ENCODE peak calls at places on chromosome 22, in nine cellular contexts. N is choroid plexus epithelial cell, J is stomach, V is AG09319, W is left ventricle myocardium inferior, D is heart left ventricle, U is psoas muscle, E is gastrocnemius medialis, X is thoracic aorta. A is an unnamed sample.

GRCh38 chr22:38203090-38203810 is 1.5 kb downstream of the MAFF start:
- DNase-seq in N (peak; percentile 60), J (peak; percentile 85), V (no peak), W (no peak), D (peak; percentile 54), U (no peak), E (peak; percentile 47), X (no peak), A (no peak)

GRCh38 chr22:43113516-43114251 is 3.1 kb downstream of the BIK start:
- DNase-seq in N (no peak), J (peak; percentile 88), V (no peak), W (no peak), D (no peak), U (no peak), E (no peak), X (no peak), A (no peak)

GRCh38 chr22:25139062-25139461 is 60.6 kb upstream of the CRYBB3 start:
- DNase-seq in N (peak; percentile 13), J (peak; percentile 57), V (no peak), W (peak; percentile 48), D (peak; percentile 56), U (no peak), E (no peak), X (no peak), A (no peak)

GRCh38 chr22:46575915-46576555 is 38.6 kb upstream of the CELSR1 start:
- DNase-seq in N (no peak), J (no peak), V (no peak), W (peak; percentile 25), D (peak; percentile 33), U (peak; percentile 44), E (peak; percentile 9), X (no peak), A (no peak)

GRCh38 chr22:26757496-26757895 is 100.1 kb downstream of the MIAT start:
- DNase-seq in N (no peak), J (no peak), V (no peak), W (no peak), D (no peak), U (no peak), E (no peak), X (no peak), A (no peak)

GRCh38 chr22:31230871-31231621 is 18.9 kb downstream of the LIMK2 start:
- DNase-seq in N (peak; percentile 88), J (peak; percentile 68), V (peak; percentile 62), W (no peak), D (peak; percentile 46), U (peak; percentile 59), E (peak; percentile 69), X (no peak), A (peak; percentile 53)

GRCh38 chr22:49203091-49203862 is 624.4 kb downstream of the BRD1 start:
- DNase-seq in N (no peak), J (peak; percentile 4), V (no peak), W (no peak), D (peak; percentile 10), U (no peak), E (peak; percentile 0), X (no peak), A (no peak)

GRCh38 chr22:24953294-24954113 is 988 bp downstream of the KIAA1671 start:
- DNase-seq in N (no peak), J (peak; percentile 64), V (no peak), W (peak; percentile 53), D (peak; percentile 53), U (no peak), E (no peak), X (no peak), A (no peak)

GRCh38 chr22:21868651-21869050 is 1.2 kb upstream of the MAPK1 start:
- DNase-seq in N (no peak), J (no peak), V (no peak), W (no peak), D (no peak), U (no peak), E (no peak), X (no peak), A (no peak)

GRCh38 chr22:21865041-21865440 is 2.4 kb downstream of the MAPK1 start:
- DNase-seq in N (peak; percentile 89), J (peak; percentile 35), V (peak; percentile 52), W (no peak), D (peak; percentile 32), U (no peak), E (no peak), X (peak; percentile 48), A (peak; percentile 83)

GRCh38 chr22:21862386-21863242 is 4.8 kb downstream of the MAPK1 start:
- DNase-seq in N (no peak), J (no peak), V (no peak), W (no peak), D (no peak), U (no peak), E (no peak), X (no peak), A (no peak)

GRCh38 chr22:21866821-21867527 is 471 bp downstream of the MAPK1 start:
- DNase-seq in N (peak; percentile 20), J (peak; percentile 29), V (no peak), W (peak; percentile 26), D (peak; percentile 23), U (no peak), E (no peak), X (no peak), A (no peak)

GRCh38 chr22:21867528-21868266 is at the start of gene MAPK1:
- DNase-seq in N (peak; percentile 86), J (peak; percentile 93), V (peak; percentile 61), W (peak; percentile 95), D (peak; percentile 96), U (peak; percentile 96), E (peak; percentile 91), X (peak; percentile 75), A (peak; percentile 80)
- TF ChIP-seq CTCF in N (peak; percentile 29), J (no peak), V (no peak), W (peak; percentile 41), D (peak; percentile 18), U (peak; percentile 38), E (peak; percentile 41), X (peak; percentile 53), A (peak; percentile 72)

DNA sequence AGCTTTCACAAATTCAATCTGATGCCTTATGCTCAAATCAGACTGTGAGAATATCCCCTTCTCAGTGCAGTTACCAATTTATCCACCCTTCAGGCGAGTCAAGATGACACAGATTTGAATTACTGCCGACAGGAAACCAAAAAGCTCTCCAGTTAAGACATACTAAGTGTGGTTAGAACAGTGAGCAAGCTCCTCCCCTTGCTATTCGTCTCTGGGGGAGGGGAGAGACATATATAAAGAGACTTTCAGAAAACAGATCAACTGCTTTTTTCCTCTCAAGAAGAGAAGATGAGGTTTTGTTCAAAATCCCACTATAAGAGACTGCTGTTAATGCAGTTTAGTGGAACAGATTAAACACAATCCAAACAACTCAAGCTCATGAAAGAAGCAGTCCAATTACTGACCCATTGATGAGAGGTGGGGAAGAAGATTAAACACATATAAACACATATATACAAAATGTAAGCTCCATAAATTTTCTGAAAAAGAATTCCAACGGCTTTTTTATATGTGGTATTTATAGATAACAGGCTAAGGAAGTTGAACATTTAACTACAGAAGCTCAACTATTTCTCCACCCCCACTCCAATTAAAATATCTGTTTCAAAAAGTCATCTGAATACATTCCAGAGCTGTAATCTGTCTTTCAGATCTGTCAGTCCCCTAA is 102.7 kb downstream of the MRTFA start:
- DNase-seq in N (peak; percentile 88), J (no peak), V (no peak), W (no peak), D (no peak), U (no peak), E (no peak), X (no peak), A (peak; percentile 60)
- TF ChIP-seq CTCF in N (no peak), J (no peak), V (no peak), W (no peak), D (no peak), U (no peak), E (no peak), X (no peak), A (no peak)

GRCh38 chr22:42074153-42074750 is at the start of gene PHETA2:
- DNase-seq in N (peak; percentile 61), J (peak; percentile 61), V (no peak), W (peak; percentile 57), D (peak; percentile 54), U (peak; percentile 75), E (no peak), X (no peak), A (no peak)
- TF ChIP-seq CTCF in N (peak; percentile 57), J (no peak), V (peak; percentile 34), W (peak; percentile 60), D (peak; percentile 32), U (peak; percentile 28), E (peak; percentile 43), X (peak; percentile 60), A (peak; percentile 77)

GRCh38 chr22:32520612-32521011 is 46.0 kb downstream of the FBXO7 start:
- DNase-seq in N (no peak), J (no peak), V (no peak), W (no peak), D (no peak), U (no peak), E (no peak), X (no peak), A (no peak)

GRCh38 chr22:32517921-32518320 is 43.3 kb downstream of the FBXO7 start:
- DNase-seq in N (no peak), J (no peak), V (no peak), W (no peak), D (no peak), U (no peak), E (no peak), X (no peak), A (no peak)

GRCh38 chr22:32518351-32518750 is 43.7 kb downstream of the FBXO7 start:
- DNase-seq in N (no peak), J (no peak), V (no peak), W (no peak), D (no peak), U (no peak), E (no peak), X (no peak), A (no peak)

GRCh38 chr22:32517488-32517887 is 42.9 kb downstream of the FBXO7 start:
- DNase-seq in N (no peak), J (no peak), V (no peak), W (no peak), D (no peak), U (no peak), E (no peak), X (no peak), A (no peak)

GRCh38 chr22:32518848-32519247 is 44.2 kb downstream of the FBXO7 start:
- DNase-seq in N (no peak), J (no peak), V (no peak), W (no peak), D (no peak), U (no peak), E (no peak), X (no peak), A (no peak)
- TF ChIP-seq CTCF in N (peak; percentile 44), J (no peak), V (peak; percentile 2), W (no peak), D (no peak), U (peak; percentile 7), E (no peak), X (no peak), A (peak; percentile 49)

GRCh38 chr22:36918730-36919129 is 5.3 kb downstream of the CSF2RB start:
- DNase-seq in N (no peak), J (no peak), V (no peak), W (no peak), D (no peak), U (no peak), E (no peak), X (no peak), A (no peak)
- TF ChIP-seq CTCF in N (no peak), J (no peak), V (no peak), W (no peak), D (no peak), U (no peak), E (no peak), X (no peak), A (no peak)